ENCODE peak calls at places on chromosomes 5 and 9, in ten cellular contexts. Y is midbrain; V is CD4-positive, alpha-beta T cell; R is activated CD4-positive, CD25-positive, alpha-beta regulatory T cell; I is Caki2; U is HTR-8/SVneo; P is psoas muscle; O is activated CD4-positive, alpha-beta T cell treated with anti-CD3 and anti-CD28 coated beads, Interleukin-2, amount 10 ng/mL, durations not matched to agents 7 days and 5 days; X is sciatic nerve; N is gastrocnemius medialis. Z is an unnamed sample.

GRCh38 chr5:23730023-23730422 is 222.6 kb downstream of the PRDM9 start:
- DNase-seq in X (no peak), U (no peak), R (no peak), I (no peak), V (no peak), O (no peak), Y (no peak), P (no peak), N (no peak), Z (no peak)

GRCh38 chr5:132459983-132460834 is 30.4 kb downstream of the IRF1 start:
- DNase-seq in Y (no peak), N (no peak), I (no peak), R (no peak), P (no peak), X (peak; percentile 56), O (no peak), V (no peak), U (no peak), Z (no peak)

GRCh38 chr5:38932854-38933408 is 87.1 kb downstream of the OSMR start:
- DNase-seq in P (no peak), Y (no peak), N (no peak), O (no peak), U (no peak), X (no peak), I (no peak), R (no peak), V (no peak), Z (no peak)

GRCh38 chr9:131732636-131733340 is 7.1 kb downstream of the RAPGEF1 start:
- DNase-seq in N (no peak), R (no peak), P (no peak), Y (no peak), O (peak; percentile 65), X (no peak), V (peak; percentile 38), U (no peak), I (no peak), Z (no peak)

GRCh38 chr5:140966293-140967225 is at the start of gene PCDHAC2:
- DNase-seq in P (peak; percentile 56), Y (peak; percentile 64), R (no peak), N (no peak), X (no peak), U (peak; percentile 47), I (peak; percentile 72), O (no peak), V (no peak), Z (no peak)

GRCh38 chr9:134287591-134288518 is 38.4 kb upstream of the RXRA start:
- DNase-seq in P (peak; percentile 36), X (no peak), Y (no peak), N (no peak), R (no peak), I (no peak), O (no peak), U (no peak), V (no peak), Z (no peak)

GRCh38 chr5:153441997-153442396 is 48.5 kb upstream of the GRIA1 start:
- DNase-seq in I (no peak), Y (no peak), U (no peak), R (no peak), X (no peak), O (no peak), V (no peak), P (no peak), N (no peak), Z (no peak)

GRCh38 chr9:111212874-111213273 is 117.2 kb downstream of the OR2K2 start:
- DNase-seq in U (no peak), V (no peak), R (no peak), X (no peak), I (no peak), P (no peak), Y (no peak), N (no peak), O (no peak), Z (no peak)

GRCh38 chr5:176658817-176659216 is 11.5 kb downstream of the TSPAN17 start:
- DNase-seq in U (no peak), I (peak; percentile 22), P (no peak), X (no peak), R (no peak), Y (no peak), N (no peak), V (no peak), O (peak; percentile 68), Z (no peak)

GRCh38 chr9:95003694-95004451 is 277.4 kb downstream of the AOPEP start:
- DNase-seq in Y (no peak), P (peak; percentile 59), R (no peak), I (peak; percentile 68), O (no peak), X (peak; percentile 81), V (no peak), U (peak; percentile 39), N (no peak), Z (no peak)

GRCh38 chr9:38417003-38417965 is 7.0 kb downstream of the IGFBPL1 start:
- DNase-seq in P (no peak), I (no peak), N (no peak), Y (no peak), X (no peak), R (no peak), V (peak; percentile 12), U (no peak), O (peak; percentile 51), Z (no peak)

GRCh38 chr5:170523129-170523497 is 19.3 kb downstream of the KCNIP1 start:
- DNase-seq in V (no peak), P (no peak), X (no peak), Y (peak; percentile 61), O (no peak), I (peak; percentile 44), N (no peak), R (no peak), U (no peak), Z (no peak)

GRCh38 chr9:116391306-116391900 is 237.8 kb downstream of the PAPPA start:
- DNase-seq in V (no peak), U (no peak), P (no peak), I (peak; percentile 40), R (no peak), N (no peak), Y (no peak), X (no peak), O (no peak), Z (no peak)

GRCh38 chr5:18553269-18553668 is 919.0 kb downstream of the TAF11L14 start:
- DNase-seq in O (no peak), V (no peak), X (no peak), R (no peak), N (no peak), P (no peak), U (peak; percentile 70), Y (no peak), I (peak; percentile 25), Z (no peak)

GRCh38 chr9:23324511-23324910 is 501.5 kb downstream of the ELAVL2 start:
- DNase-seq in Y (no peak), P (no peak), X (no peak), I (no peak), U (no peak), R (no peak), V (no peak), N (no peak), O (no peak), Z (no peak)

GRCh38 chr9:80492221-80492620 is 920.5 kb downstream of the TLE4 start:
- DNase-seq in V (no peak), I (no peak), N (no peak), R (no peak), P (no peak), U (no peak), Y (no peak), O (no peak), X (no peak), Z (no peak)

GRCh38 chr9:129319076-129319937 is 141.2 kb upstream of the IER5L start:
- DNase-seq in O (peak; percentile 5), U (no peak), X (peak; percentile 60), V (no peak), P (peak; percentile 50), N (no peak), I (no peak), R (no peak), Y (no peak), Z (no peak)

GRCh38 chr5:125551246-125551645 is 804.8 kb upstream of the ZNF608 start:
- DNase-seq in Y (no peak), R (no peak), U (no peak), N (no peak), O (no peak), P (no peak), V (no peak), I (no peak), X (no peak), Z (no peak)

GRCh38 chr9:111030492-111030891 is 7.8 kb downstream of the LPAR1 start:
- DNase-seq in U (no peak), V (no peak), I (no peak), Y (no peak), O (no peak), P (no peak), N (no peak), R (no peak), X (no peak), Z (no peak)

GRCh38 chr5:168939131-168939530 is 360.0 kb upstream of the PANK3 start:
- DNase-seq in O (no peak), U (no peak), Y (no peak), R (no peak), X (no peak), V (no peak), P (no peak), I (no peak), N (no peak), Z (no peak)

GRCh38 chr5:112109331-112109993 is 309.6 kb downstream of the EPB41L4A start:
- DNase-seq in P (no peak), O (no peak), R (no peak), Y (no peak), I (peak; percentile 12), U (peak; percentile 5), X (no peak), V (no peak), N (no peak), Z (no peak)

GRCh38 chr5:155897761-155898160 is 429.2 kb upstream of the SGCD start:
- DNase-seq in U (no peak), X (no peak), I (no peak), O (no peak), R (no peak), Y (no peak), P (no peak), N (no peak), V (no peak), Z (no peak)

GRCh38 chr9:130579738-130580463 is 524 bp downstream of the FUBP3 start:
- DNase-seq in V (no peak), U (no peak), X (no peak), R (no peak), I (no peak), O (no peak), Y (no peak), N (no peak), P (no peak), Z (no peak)

GRCh38 chr5:139146809-139147742 is 51.1 kb downstream of the SIL1 start:
- DNase-seq in P (no peak), Y (no peak), R (no peak), N (no peak), U (no peak), I (no peak), X (no peak), V (no peak), O (no peak), Z (no peak)

GRCh38 chr9:129983891-129984290 is 59.1 kb downstream of the FNBP1 start:
- DNase-seq in N (no peak), P (no peak), Y (no peak), X (no peak), O (no peak), R (no peak), I (peak; percentile 27), U (no peak), V (no peak), Z (no peak)

GRCh38 chr5:129988453-129988852 is 84.2 kb downstream of the CHSY3 start:
- DNase-seq in X (no peak), P (no peak), R (no peak), V (no peak), Y (no peak), I (no peak), N (no peak), U (no peak), O (no peak), Z (no peak)

GRCh38 chr5:78706825-78707224 is 58.3 kb upstream of the LHFPL2 start:
- DNase-seq in N (no peak), I (no peak), R (no peak), V (no peak), O (no peak), X (no peak), P (no peak), Y (no peak), U (no peak), Z (no peak)

GRCh38 chr5:138699482-138699881 is 53.7 kb upstream of the CTNNA1 start:
- DNase-seq in R (no peak), V (no peak), X (no peak), N (no peak), O (no peak), P (no peak), Y (no peak), U (no peak), I (no peak), Z (no peak)

Z was measured in thoracic aorta.